ENCODE peak calls at places on chromosomes 6 and 20, in seven cellular contexts. K is nephron progenitor cell, F is fibroblast of the aortic adventitia, H is RWPE1, L is heart left ventricle, D is osteocyte, C is psoas muscle. J is an unnamed sample.

GRCh38 chr20:3000852-3001523 is 42.4 kb upstream of the GNRH2 start:
- DNase-seq in K (no peak), F (peak; percentile 85), H (peak; percentile 57), L (no peak), D (no peak), C (no peak), J (peak; percentile 71)

GRCh38 chr6:89154131-89154530 is 8.3 kb downstream of the PM20D2 start:
- DNase-seq in K (no peak), F (peak; percentile 26), H (no peak), L (no peak), D (no peak), C (no peak), J (no peak)

GRCh38 chr6:16949696-16950095 is 152.2 kb upstream of the STMND1 start:
- DNase-seq in K (no peak), F (peak; percentile 94), H (no peak), L (no peak), D (no peak), C (no peak), J (no peak)

GRCh38 chr6:94052754-94053153 is 633.4 kb upstream of the EPHA7 start:
- DNase-seq in K (no peak), F (peak; percentile 5), H (peak; percentile 0), L (no peak), D (no peak), C (no peak), J (peak; percentile 3)

GRCh38 chr20:12030470-12030869 is 112.8 kb downstream of the BTBD3 start:
- DNase-seq in K (no peak), F (no peak), H (no peak), L (no peak), D (no peak), C (no peak), J (no peak)

GRCh38 chr6:127933852-127934840 is 33.3 kb upstream of the THEMIS start:
- DNase-seq in K (no peak), F (no peak), H (no peak), L (no peak), D (no peak), C (no peak), J (no peak)

GRCh38 chr6:145175470-145175869 is 559.9 kb downstream of the EPM2A start:
- DNase-seq in K (no peak), F (no peak), H (no peak), L (no peak), D (no peak), C (no peak), J (no peak)

GRCh38 chr6:40779399-40779798 is 192.2 kb upstream of the LRFN2 start:
- DNase-seq in K (no peak), F (peak; percentile 18), H (peak; percentile 39), L (no peak), D (no peak), C (no peak), J (peak; percentile 38)

GRCh38 chr6:153553627-153554026 is 422.5 kb upstream of the RGS17 start:
- DNase-seq in K (peak; percentile 9), F (peak; percentile 0), H (no peak), L (no peak), D (no peak), C (no peak), J (peak; percentile 56)
- TF ChIP-seq CTCF in K (peak; percentile 41), F (no peak), H (no peak), L (no peak), D (peak; percentile 40), C (no peak), J (peak; percentile 48)

DNA sequence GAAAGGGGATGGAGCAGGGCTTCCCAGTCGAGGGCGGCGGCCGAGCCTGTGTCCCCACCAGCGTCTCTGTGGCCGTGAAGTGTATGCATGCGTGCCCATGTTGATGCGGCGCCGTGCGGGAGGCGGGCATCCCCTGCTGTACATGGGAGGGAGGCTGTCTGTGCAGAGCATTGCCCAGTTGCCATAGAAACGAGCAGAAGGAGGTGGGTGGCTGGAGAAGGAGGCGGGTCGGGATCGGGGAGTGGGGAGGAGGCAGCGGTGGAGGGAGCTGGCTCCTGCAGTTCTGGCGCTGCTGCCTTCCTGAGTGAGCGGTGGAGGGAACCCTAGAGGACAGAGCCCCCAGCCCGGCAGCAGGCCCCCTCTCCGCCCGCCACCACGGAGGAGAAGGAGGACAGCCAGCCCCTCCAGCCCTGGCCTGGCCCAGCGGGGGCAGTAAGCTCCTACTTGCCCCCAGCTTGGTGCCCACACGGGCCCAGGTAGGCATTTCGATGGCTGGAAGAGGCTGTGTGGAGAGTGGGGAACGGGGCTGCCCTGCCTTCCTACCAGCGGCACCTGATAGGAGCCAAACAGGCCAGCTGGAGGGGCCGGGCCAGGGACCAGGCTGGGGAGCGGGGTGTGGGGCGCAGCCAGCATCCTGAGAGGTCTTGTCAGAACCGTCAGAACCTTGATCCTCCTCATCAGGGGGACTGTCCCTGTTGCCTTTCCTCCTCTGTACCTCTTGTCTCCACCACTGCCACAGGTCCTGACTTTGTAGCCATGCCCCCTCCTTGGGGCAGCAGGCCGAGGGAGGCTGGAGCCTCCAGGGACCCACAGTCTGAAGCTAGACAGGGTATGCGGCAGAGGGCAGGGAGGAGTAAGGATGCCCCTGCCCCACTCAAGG is 41.3 kb downstream of the SPDEF start:
- DNase-seq in K (peak; percentile 83), F (peak; percentile 28), H (no peak), L (no peak), D (no peak), C (peak; percentile 50), J (no peak)
- TF ChIP-seq CTCF in K (no peak), F (no peak), H (no peak), L (no peak), D (no peak), C (no peak), J (no peak)

GRCh38 chr20:34705008-34705382 is 851 bp downstream of the TP53INP2 start:
- DNase-seq in K (no peak), F (no peak), H (no peak), L (no peak), D (no peak), C (no peak), J (no peak)

GRCh38 chr20:34706022-34706875 is 2.1 kb downstream of the TP53INP2 start:
- DNase-seq in K (no peak), F (no peak), H (no peak), L (no peak), D (no peak), C (no peak), J (no peak)

GRCh38 chr20:34704177-34705007 is at the start of gene TP53INP2:
- DNase-seq in K (peak; percentile 94), F (peak; percentile 89), H (peak; percentile 94), L (peak; percentile 95), D (peak; percentile 96), C (peak; percentile 96), J (peak; percentile 76)

GRCh38 chr20:34706912-34707784 is 3.0 kb downstream of the TP53INP2 start:
- DNase-seq in K (no peak), F (no peak), H (no peak), L (no peak), D (no peak), C (peak; percentile 63), J (no peak)

GRCh38 chr20:34705383-34706021 is 1.4 kb downstream of the TP53INP2 start:
- DNase-seq in K (no peak), F (peak; percentile 28), H (peak; percentile 90), L (no peak), D (no peak), C (no peak), J (peak; percentile 68)
- TF ChIP-seq CTCF in K (no peak), F (peak; percentile 35), H (peak; percentile 39), L (no peak), D (no peak), C (no peak), J (peak; percentile 13)

DNA sequence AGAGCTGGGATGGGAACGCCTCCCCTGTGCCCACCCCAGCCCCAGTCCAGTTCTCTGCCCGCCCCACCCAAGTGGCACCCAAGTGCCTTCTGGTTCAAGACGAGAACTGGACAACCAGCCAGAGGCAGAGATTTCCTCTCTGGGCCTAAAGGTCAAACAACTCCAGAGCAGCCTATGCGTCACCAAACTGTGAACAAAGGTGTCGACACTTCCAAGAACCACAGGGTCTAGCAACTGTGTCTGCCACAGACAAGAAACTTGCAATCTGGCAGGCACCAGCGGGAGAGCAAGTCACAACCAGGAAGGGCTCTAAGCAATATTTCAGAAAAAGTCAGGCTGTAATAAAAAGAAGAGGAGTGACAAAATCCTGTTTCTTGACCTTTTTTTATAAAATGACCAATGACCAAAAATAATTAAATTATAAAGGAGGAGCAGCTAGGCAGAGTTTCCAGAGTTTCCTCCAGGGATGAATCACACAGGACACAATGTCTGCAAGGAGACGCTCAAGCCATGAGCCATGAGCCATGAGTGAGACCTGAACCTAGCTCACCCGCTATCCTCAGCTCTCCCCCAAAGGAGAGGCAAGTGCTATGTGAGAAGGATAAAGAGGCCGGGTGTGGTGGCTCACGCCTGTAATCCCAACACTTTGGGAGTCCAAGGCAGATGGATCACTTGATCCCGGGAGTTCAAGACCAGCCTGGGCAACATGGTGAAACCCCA is 11.1 kb downstream of the EDEM2 start:
- DNase-seq in K (no peak), F (peak; percentile 80), H (no peak), L (no peak), D (no peak), C (peak; percentile 62), J (peak; percentile 82)
- TF ChIP-seq CTCF in K (no peak), F (no peak), H (no peak), L (no peak), D (no peak), C (no peak), J (no peak)

DNA sequence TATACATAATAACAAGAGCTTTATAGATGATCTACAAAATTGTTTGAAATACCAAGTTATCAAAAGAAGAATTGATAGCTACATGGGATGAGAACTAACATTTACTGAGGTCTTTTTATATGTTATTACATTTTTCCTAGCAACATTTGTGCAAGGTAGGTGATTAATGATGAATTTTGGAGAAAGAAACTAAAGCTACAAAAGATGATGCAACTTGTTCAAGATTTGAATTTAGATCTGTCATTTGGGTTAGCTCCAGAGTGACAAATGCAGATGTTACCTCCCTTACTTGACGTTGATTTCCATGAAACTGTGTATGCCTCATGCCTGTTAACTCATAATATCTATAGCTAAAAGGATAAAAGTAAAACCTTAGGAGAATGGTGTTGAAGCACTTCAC is 84.5 kb upstream of the EYA4 start:
- DNase-seq in K (no peak), F (no peak), H (no peak), L (no peak), D (no peak), C (no peak), J (no peak)
- TF ChIP-seq CTCF in K (no peak), F (no peak), H (no peak), L (no peak), D (no peak), C (no peak), J (no peak)

DNA sequence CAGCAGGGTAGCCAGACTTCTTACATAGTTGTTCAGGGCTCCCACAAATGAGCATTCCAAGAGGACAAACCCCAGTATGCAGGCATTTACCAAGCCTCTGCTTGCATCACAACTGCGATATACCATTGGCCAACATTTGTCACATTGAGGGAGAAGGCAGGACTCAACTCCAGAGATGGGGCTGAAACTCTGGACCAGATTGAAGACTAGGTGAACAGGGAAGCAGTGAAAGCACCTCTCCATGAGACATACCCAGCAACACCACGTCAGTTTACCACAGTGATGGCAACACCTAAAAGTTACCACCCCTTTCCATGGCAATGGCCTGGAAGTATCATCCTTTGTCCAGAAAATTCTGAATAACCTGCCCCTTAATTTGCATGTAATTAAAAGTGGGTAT is 7.9 kb upstream of the RALY start:
- DNase-seq in K (no peak), F (no peak), H (no peak), L (no peak), D (no peak), C (no peak), J (no peak)
- TF ChIP-seq CTCF in K (no peak), F (no peak), H (no peak), L (no peak), D (no peak), C (no peak), J (no peak)

GRCh38 chr20:6829510-6830116 is 62.1 kb downstream of the BMP2 start:
- DNase-seq in K (no peak), F (peak; percentile 10), H (no peak), L (no peak), D (no peak), C (no peak), J (peak; percentile 8)
- TF ChIP-seq CTCF in K (no peak), F (peak; percentile 39), H (no peak), L (no peak), D (peak; percentile 36), C (no peak), J (peak; percentile 5)